ENCODE peak calls at places on chromosomes 3 and 15, in six cellular contexts. I is cardiac fibroblast, W is choroid plexus epithelial cell, D is right lobe of liver, Q is A549, G is astrocyte. B is an unnamed sample.

GRCh38 chr15:70053703-70054229 is 44.0 kb downstream of the TLE3 start:
- DNase-seq in I (no peak), W (no peak), D (no peak), Q (no peak), G (no peak), B (no peak)

GRCh38 chr3:23968467-23969184 is 23.5 kb downstream of the NR1D2 start:
- DNase-seq in I (peak; percentile 87), W (peak; percentile 50), D (no peak), Q (peak; percentile 40), G (no peak), B (no peak)

GRCh38 chr3:100880845-100881244 is 112.4 kb downstream of the ABI3BP start:
- DNase-seq in I (peak; percentile 40), W (peak; percentile 36), D (no peak), Q (no peak), G (peak; percentile 41), B (no peak)

GRCh38 chr3:149332227-149332765 is 1.1 kb downstream of the TM4SF18 start:
- DNase-seq in I (peak; percentile 28), W (no peak), D (no peak), Q (no peak), G (no peak), B (no peak)

GRCh38 chr3:126751611-126752302 is 47.7 kb downstream of the CHCHD6 start:
- DNase-seq in I (no peak), W (no peak), D (no peak), Q (no peak), G (no peak), B (no peak)

GRCh38 chr3:31223278-31223677 is 309.4 kb upstream of the STT3B start:
- DNase-seq in I (no peak), W (no peak), D (no peak), Q (no peak), G (no peak), B (no peak)

GRCh38 chr3:52890735-52891134 is 6.6 kb downstream of the STIMATE start:
- DNase-seq in I (peak; percentile 25), W (no peak), D (no peak), Q (no peak), G (no peak), B (no peak)

GRCh38 chr15:92650256-92650655 is 5.3 kb downstream of the FAM174B start:
- DNase-seq in I (no peak), W (peak; percentile 47), D (no peak), Q (no peak), G (peak; percentile 59), B (no peak)

GRCh38 chr3:156291269-156292123 is 171.1 kb downstream of the KCNAB1 start:
- DNase-seq in I (peak; percentile 27), W (peak; percentile 13), D (no peak), Q (no peak), G (peak; percentile 25), B (no peak)

GRCh38 chr3:117547956-117548550 is 838.5 kb downstream of the TUSC7 start:
- DNase-seq in I (peak; percentile 66), W (peak; percentile 72), D (no peak), Q (peak; percentile 41), G (peak; percentile 83), B (peak; percentile 74)

GRCh38 chr3:51711352-51712019 is 4.6 kb downstream of the GRM2 start:
- DNase-seq in I (no peak), W (no peak), D (peak; percentile 8), Q (no peak), G (no peak), B (no peak)

GRCh38 chr3:51712511-51712931 is 5.7 kb downstream of the GRM2 start:
- DNase-seq in I (no peak), W (no peak), D (peak; percentile 6), Q (no peak), G (no peak), B (no peak)

GRCh38 chr3:51709675-51710074 is 2.8 kb downstream of the GRM2 start:
- DNase-seq in I (no peak), W (no peak), D (no peak), Q (no peak), G (no peak), B (no peak)

GRCh38 chr3:51712020-51712385 is 5.1 kb downstream of the GRM2 start:
- DNase-seq in I (no peak), W (no peak), D (no peak), Q (no peak), G (no peak), B (no peak)

DNA sequence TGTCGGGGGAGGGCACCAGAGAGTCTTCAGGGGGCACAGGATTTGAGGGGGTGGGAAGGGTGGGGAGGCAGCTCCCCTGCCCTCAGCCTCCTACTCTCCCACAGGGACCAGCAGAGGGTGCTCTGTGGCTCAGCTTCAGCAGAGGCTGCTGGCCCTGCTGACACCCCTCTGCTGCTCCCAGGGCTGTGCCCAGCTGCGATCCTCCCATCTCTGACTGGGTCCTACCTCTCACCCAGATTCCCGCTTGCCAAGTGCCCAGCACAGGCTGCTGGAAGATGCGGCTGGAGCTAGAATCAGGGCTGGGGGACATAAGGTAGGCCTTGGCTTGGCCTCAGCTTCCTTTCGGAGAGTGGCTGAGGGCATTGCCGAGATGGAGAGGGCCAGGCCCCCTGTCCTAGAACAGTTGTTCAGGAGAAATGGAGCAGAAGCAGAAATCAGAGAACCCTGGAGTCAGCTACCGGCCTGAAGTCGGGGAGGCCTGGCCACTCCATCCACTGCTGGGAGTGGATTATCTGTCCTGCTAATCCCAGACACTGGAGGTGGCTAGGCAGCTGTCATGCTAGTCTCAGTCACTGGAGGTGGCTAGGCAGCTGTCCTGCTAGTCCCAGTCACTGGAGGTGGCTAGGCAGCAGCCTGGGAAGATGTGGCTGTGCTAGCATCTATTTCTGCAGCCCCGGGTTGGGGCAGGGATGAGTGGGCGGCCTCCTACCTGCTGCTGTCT is 3.9 kb downstream of the GRM2 start:
- DNase-seq in I (no peak), W (peak; percentile 11), D (peak; percentile 12), Q (no peak), G (no peak), B (no peak)
- TF ChIP-seq CTCF in I (peak; percentile 3), W (peak; percentile 40), D (no peak), Q (no peak), G (no peak), B (peak; percentile 44)

GRCh38 chr15:49423021-49423420 is at the start of gene FGF7:
- DNase-seq in I (peak; percentile 19), W (peak; percentile 64), D (no peak), Q (no peak), G (peak; percentile 65), B (peak; percentile 27)
- H3K4me3 ChIP-seq in I (no peak within 1 kb of the TSS), W (peak within 1 kb of the TSS; percentile 21), D (peak within 1 kb of the TSS; percentile 20), Q (no peak within 1 kb of the TSS), G (no peak within 1 kb of the TSS), B (no peak within 1 kb of the TSS)

GRCh38 chr15:98778263-98778959 is 130.1 kb downstream of the IGF1R start:
- DNase-seq in I (no peak), W (no peak), D (no peak), Q (no peak), G (no peak), B (no peak)
- TF ChIP-seq CTCF in I (no peak), W (no peak), D (no peak), Q (no peak), G (no peak), B (no peak)

DNA sequence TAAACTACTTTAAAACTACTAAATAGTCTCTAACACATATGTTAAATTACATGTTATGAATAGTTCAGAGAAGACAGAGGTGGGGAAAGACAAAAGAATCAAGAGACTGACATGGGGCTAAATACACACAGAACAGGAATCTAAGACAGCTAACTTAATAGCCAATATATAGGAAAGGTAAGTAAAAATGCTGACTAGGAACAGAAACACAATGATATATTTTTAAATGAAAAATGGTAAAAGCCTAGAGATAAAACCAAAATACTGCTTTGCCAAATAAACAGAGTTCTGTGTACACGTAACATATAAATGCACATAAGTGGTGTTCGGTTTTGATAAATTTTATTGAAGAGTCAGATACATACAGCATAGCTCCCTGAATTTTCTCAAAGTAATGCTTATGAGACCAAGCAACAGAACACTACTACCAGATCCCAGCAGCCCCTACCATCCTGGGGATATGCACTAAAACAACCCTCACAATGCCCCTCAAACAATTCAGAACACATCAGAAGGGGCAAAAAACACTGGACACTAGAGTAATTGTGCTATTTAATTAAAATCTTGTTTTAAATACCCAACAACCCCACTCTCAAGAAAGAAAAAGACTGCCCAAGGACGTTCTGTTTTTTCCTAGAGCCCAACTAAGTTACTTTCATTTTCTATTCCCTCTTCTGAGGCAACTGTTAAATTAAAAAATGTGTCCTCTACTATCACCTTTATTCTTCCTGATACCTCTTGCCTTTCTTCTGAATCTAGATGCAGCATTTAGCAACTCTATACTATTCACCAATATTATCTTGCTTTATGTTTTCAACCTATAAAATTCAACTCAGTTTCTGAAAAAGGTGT is 121.1 kb downstream of the ADAM10 start:
- DNase-seq in I (peak; percentile 33), W (peak; percentile 37), D (no peak), Q (no peak), G (no peak), B (no peak)
- H3K4me3 ChIP-seq in I (peak overlapping the region; percentile 30), W (peak overlapping the region; percentile 40), D (peak overlapping the region; percentile 33), Q (peak overlapping the region; percentile 22), G (no peak overlapping the region), B (no peak overlapping the region)

GRCh38 chr15:52329150-52329549 is 33.5 kb upstream of the MYO5C start:
- DNase-seq in I (no peak), W (no peak), D (no peak), Q (no peak), G (no peak), B (no peak)

GRCh38 chr15:52328680-52329079 is 33.1 kb upstream of the MYO5C start:
- DNase-seq in I (no peak), W (no peak), D (no peak), Q (no peak), G (no peak), B (no peak)

GRCh38 chr15:52334491-52335160 is 39.0 kb upstream of the MYO5C start:
- DNase-seq in I (peak; percentile 60), W (peak; percentile 34), D (no peak), Q (no peak), G (no peak), B (no peak)

GRCh38 chr15:52329980-52330379 is 34.4 kb upstream of the MYO5C start:
- DNase-seq in I (peak; percentile 37), W (no peak), D (no peak), Q (no peak), G (peak; percentile 23), B (no peak)

DNA sequence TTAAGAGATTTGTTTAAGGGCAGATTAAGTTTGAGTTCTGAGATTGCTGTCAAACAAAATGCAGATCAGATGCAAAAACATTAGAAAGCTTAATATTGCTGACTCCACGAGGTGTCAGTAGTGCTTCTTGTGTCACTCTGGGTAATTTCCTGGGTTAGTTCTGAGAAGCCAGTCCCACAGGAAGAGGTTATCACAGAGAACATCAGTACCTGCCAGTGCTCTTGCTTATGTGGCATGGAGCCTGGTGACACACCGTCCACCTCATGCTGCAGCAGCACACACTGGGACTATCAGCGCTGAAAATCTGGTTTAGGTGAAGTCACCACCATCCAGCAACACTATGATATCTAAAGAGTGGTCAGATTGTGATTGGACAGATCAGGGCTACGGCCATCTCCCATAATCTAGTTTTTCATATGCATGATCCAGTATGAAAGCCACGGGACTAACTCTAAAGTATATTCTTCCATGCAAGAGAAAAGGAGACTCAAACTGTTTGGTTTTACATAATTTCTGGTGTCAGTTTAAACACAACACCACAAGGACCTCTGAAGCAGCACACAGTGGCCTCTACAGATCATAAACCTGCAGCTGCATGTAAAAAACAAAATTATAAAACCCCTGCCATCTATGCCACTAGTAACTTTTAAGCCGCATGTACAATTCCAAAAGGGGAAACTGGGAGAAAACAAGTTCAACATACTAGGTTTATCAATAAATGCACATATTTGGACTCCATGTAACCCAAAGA is 36.1 kb upstream of the MYO5C start:
- DNase-seq in I (peak; percentile 75), W (peak; percentile 80), D (peak; percentile 31), Q (peak; percentile 44), G (peak; percentile 48), B (no peak)
- TF ChIP-seq CTCF in I (peak; percentile 48), W (peak; percentile 65), D (peak; percentile 37), Q (peak; percentile 71), G (peak; percentile 43), B (peak; percentile 58)

GRCh38 chr3:40170395-40170794 is 139.1 kb upstream of the EIF1B start:
- DNase-seq in I (no peak), W (no peak), D (no peak), Q (no peak), G (no peak), B (no peak)
- H3K4me3 ChIP-seq in I (no peak overlapping the region), W (no peak overlapping the region), D (no peak overlapping the region), Q (no peak overlapping the region), G (no peak overlapping the region), B (no peak overlapping the region)

GRCh38 chr3:25897019-25897418 is 107.1 kb downstream of the OXSM start:
- DNase-seq in I (peak; percentile 27), W (peak; percentile 13), D (no peak), Q (peak; percentile 21), G (no peak), B (no peak)
- TF ChIP-seq CTCF in I (peak; percentile 42), W (peak; percentile 44), D (peak; percentile 5), Q (peak; percentile 49), G (peak; percentile 22), B (peak; percentile 37)

B was measured in retinal pigment epithelial cell.